ENCODE peak calls at places on chromosomes 1 and 21, in ten cellular contexts. M, U, P, R, O, K, Q, J, X and N are unnamed samples.
A peak's percentile ranks its signal among the peaks of the same experiment; 100 is the strongest.

GRCh38 chr21:31078216-31078615 is 39.9 kb upstream of the KRTAP19-8 start:
- DNase-seq in P (no peak), K (no peak), X (no peak), Q (no peak), J (no peak), U (no peak), O (no peak), M (no peak), R (no peak), N (no peak)

GRCh38 chr1:217133092-217133491 is 409.9 kb upstream of the ESRRG start:
- DNase-seq in R (no peak), U (no peak), P (no peak), Q (no peak), K (no peak), X (no peak), M (no peak), O (no peak), J (no peak), N (no peak)

GRCh38 chr21:28421716-28422480 is 570.8 kb downstream of the LTN1 start:
- DNase-seq in O (no peak), P (no peak), K (peak; percentile 94), Q (no peak), X (no peak), M (no peak), U (peak; percentile 97), R (peak; percentile 22), J (peak; percentile 24), N (no peak)

GRCh38 chr1:167092653-167093052 is 1.2 kb upstream of the STYXL2 start:
- DNase-seq in R (no peak), K (no peak), O (no peak), Q (no peak), J (no peak), X (no peak), U (no peak), P (no peak), M (no peak), N (no peak)

GRCh38 chr1:200793677-200794076 is 55.0 kb downstream of the CAMSAP2 start:
- DNase-seq in R (no peak), Q (no peak), M (no peak), K (no peak), J (no peak), U (no peak), P (no peak), X (no peak), O (no peak), N (no peak)

GRCh38 chr1:245045087-245045881 is 109.5 kb upstream of the KIF26B start:
- DNase-seq in K (no peak), Q (no peak), J (peak; percentile 51), R (no peak), U (peak; percentile 42), M (no peak), X (no peak), O (no peak), P (no peak), N (no peak)

GRCh38 chr1:227316941-227317540 is 1.3 kb downstream of the CDC42BPA start:
- DNase-seq in R (no peak), X (no peak), U (peak; percentile 47), P (no peak), O (peak; percentile 61), Q (no peak), M (no peak), K (no peak), J (peak; percentile 50), N (no peak)

GRCh38 chr1:53316742-53317650 is 10.9 kb downstream of the LRP8 start:
- DNase-seq in R (no peak), U (no peak), P (no peak), K (no peak), Q (no peak), M (no peak), X (peak; percentile 23), O (no peak), J (no peak), N (no peak)

GRCh38 chr1:214102907-214103306 is 115.1 kb downstream of the PROX1 start:
- DNase-seq in J (peak; percentile 86), M (peak; percentile 69), X (no peak), Q (no peak), P (no peak), K (peak; percentile 7), U (peak; percentile 96), O (peak; percentile 91), R (peak; percentile 96), N (no peak)

GRCh38 chr1:194105381-194105780 is 919.0 kb upstream of the B3GALT2 start:
- DNase-seq in K (no peak), R (no peak), X (no peak), U (no peak), P (no peak), M (no peak), O (no peak), J (no peak), Q (no peak), N (no peak)

GRCh38 chr1:161998811-161999210 is 24.9 kb downstream of the OLFML2B start:
- DNase-seq in P (no peak), U (peak; percentile 20), R (no peak), X (no peak), J (no peak), O (no peak), K (no peak), Q (no peak), M (no peak), N (peak; percentile 48)

GRCh38 chr1:1678581-1679380 is 13.8 kb downstream of the SLC35E2B start:
- DNase-seq in X (peak; percentile 25), Q (no peak), O (no peak), U (peak; percentile 18), J (no peak), K (no peak), M (no peak), P (peak; percentile 32), R (no peak), N (no peak)

GRCh38 chr1:192980856-192981255 is 78.3 kb downstream of the UCHL5 start:
- DNase-seq in K (no peak), J (no peak), P (no peak), X (no peak), M (no peak), O (no peak), U (peak; percentile 21), Q (no peak), R (peak; percentile 42), N (no peak)

GRCh38 chr21:35086357-35086756 is 37.3 kb upstream of the RUNX1 start:
- DNase-seq in J (peak; percentile 45), K (no peak), M (peak; percentile 57), X (no peak), R (peak; percentile 85), P (no peak), O (peak; percentile 53), U (peak; percentile 55), Q (no peak), N (no peak)

DNA sequence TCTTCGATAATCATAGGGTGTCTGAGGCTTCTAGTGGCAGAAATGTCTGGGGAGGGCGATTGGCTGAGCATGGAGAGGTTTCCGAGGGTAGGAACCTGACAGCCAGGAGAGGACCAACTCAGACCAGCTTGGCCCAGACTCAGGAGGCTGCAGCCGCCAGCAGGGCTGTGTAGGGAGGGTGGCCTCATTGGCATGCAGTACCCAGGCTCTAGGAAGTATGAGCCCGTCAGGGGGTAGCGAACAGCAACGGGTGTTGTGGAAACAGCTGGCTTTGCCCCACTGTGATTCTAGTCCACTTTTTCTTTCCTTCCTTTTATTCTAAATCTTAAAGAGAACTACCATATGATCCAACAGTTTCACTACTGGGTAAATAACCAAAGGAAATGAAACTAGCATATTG is 103.3 kb downstream of the DIRAS3 start:
- DNase-seq in O (peak; percentile 70), M (no peak), J (no peak), X (peak; percentile 49), P (no peak), U (no peak), K (no peak), R (no peak), Q (no peak), N (no peak)
- H3K4me3 ChIP-seq in O (no peak overlapping the region), M (no peak overlapping the region), J (no peak overlapping the region), X (no peak overlapping the region), P (no peak overlapping the region), U (no peak overlapping the region), K (no peak overlapping the region), R (no peak overlapping the region), Q (no peak overlapping the region), N (no peak overlapping the region)

GRCh38 chr1:18463984-18464664 is 16.6 kb upstream of the KLHDC7A start:
- DNase-seq in J (no peak), X (no peak), P (no peak), R (no peak), O (no peak), Q (no peak), M (no peak), K (no peak), U (no peak), N (no peak)
- TF ChIP-seq CTCF in J (no peak), X (no peak), P (no peak), R (no peak), O (no peak), Q (no peak), M (no peak), K (no peak), U (no peak), N (no peak)

GRCh38 chr1:84505167-84506001 is 802 bp upstream of the SPATA1 start:
- DNase-seq in U (peak; percentile 55), P (peak; percentile 67), J (peak; percentile 66), K (no peak), O (peak; percentile 77), M (no peak), Q (no peak), X (peak; percentile 75), R (peak; percentile 34), N (no peak)

GRCh38 chr1:84506002-84506728 is at the start of the genes GNG5 and SPATA1:
- DNase-seq in K (peak; percentile 79), Q (peak; percentile 92), X (peak; percentile 99), P (peak; percentile 99), U (peak; percentile 94), O (peak; percentile 97), M (peak; percentile 52), R (peak; percentile 88), J (peak; percentile 97), N (peak; percentile 100)

GRCh38 chr1:84506729-84507453 is 510 bp upstream of the GNG5 start:
- DNase-seq in R (no peak), O (no peak), U (peak; percentile 5), Q (no peak), P (no peak), J (no peak), X (no peak), M (no peak), K (no peak), N (no peak)

GRCh38 chr1:84504580-84505021 is 1.6 kb upstream of the SPATA1 start:
- DNase-seq in P (no peak), Q (no peak), R (peak; percentile 38), O (peak; percentile 58), K (peak; percentile 33), M (no peak), X (no peak), U (peak; percentile 79), J (peak; percentile 79), N (no peak)

DNA sequence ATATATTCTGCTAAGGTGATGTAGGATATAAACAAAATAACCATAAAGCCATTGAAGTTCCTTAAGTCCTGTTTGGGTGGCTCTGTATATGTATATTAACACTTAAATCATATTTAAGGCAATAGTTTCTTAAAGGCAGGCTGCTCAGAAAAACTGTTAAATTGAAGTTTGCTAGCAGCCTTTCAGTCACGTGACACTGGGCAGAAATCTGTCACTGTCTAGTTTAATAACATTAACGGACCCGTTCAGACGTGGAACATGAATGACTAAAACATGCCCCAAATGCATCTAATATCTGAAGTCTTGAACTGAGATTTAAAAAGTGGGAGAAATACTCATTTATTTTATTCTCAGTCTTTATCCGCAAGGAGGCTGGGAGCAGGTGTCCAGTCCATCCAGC is 3.3 kb upstream of the SPATA1 start:
- DNase-seq in O (no peak), U (no peak), X (no peak), P (no peak), Q (no peak), R (no peak), K (no peak), J (no peak), M (no peak), N (no peak)
- H3K4me3 ChIP-seq in O (no peak overlapping the region), U (no peak overlapping the region), X (no peak overlapping the region), P (peak overlapping the region; percentile 85), Q (no peak overlapping the region), R (no peak overlapping the region), K (no peak overlapping the region), J (no peak overlapping the region), M (no peak overlapping the region), N (no peak overlapping the region)

GRCh38 chr1:229434641-229435051 is 752 bp upstream of the ACTA1 start:
- DNase-seq in P (no peak), M (no peak), R (no peak), J (no peak), X (peak; percentile 85), Q (no peak), K (no peak), O (no peak), U (no peak), N (no peak)
- TF ChIP-seq CTCF in P (no peak), M (no peak), R (no peak), J (no peak), X (no peak), Q (no peak), K (no peak), O (no peak), U (no peak), N (no peak)